ENCODE peak calls at places on chromosomes 11 and 22, in six cellular contexts. I, L, W, A, E and D are unnamed samples.

GRCh38 chr11:110337570-110338193 is 41.3 kb upstream of the RDX start:
- DNase-seq in I (no peak), L (no peak), W (no peak), A (no peak), E (peak), D (no peak)

GRCh38 chr22:31734512-31734911 is 15.4 kb downstream of the PRR14L start:
- DNase-seq in I (peak), L (peak), W (no peak), A (no peak), E (peak), D (peak)

GRCh38 chr11:114156131-114156581 is 96.6 kb downstream of the ZBTB16 start:
- DNase-seq in I (no peak), L (no peak), W (no peak), A (no peak), E (no peak), D (no peak)

GRCh38 chr11:61785837-61786402 is 6.5 kb downstream of the TMEM258 start:
- DNase-seq in I (no peak), L (no peak), W (no peak), A (no peak), E (no peak), D (no peak)

GRCh38 chr11:5380740-5381342 is 2.8 kb upstream of the OR51M1 start:
- DNase-seq in I (peak), L (peak), W (peak), A (peak), E (peak), D (no peak)

GRCh38 chr22:17549655-17550054 is 13.6 kb upstream of the SLC25A18 start:
- DNase-seq in I (no peak), L (no peak), W (no peak), A (no peak), E (peak), D (peak)

GRCh38 chr11:129410561-129410960 is 34.9 kb downstream of the BARX2 start:
- DNase-seq in I (no peak), L (no peak), W (no peak), A (no peak), E (no peak), D (no peak)

GRCh38 chr11:131025020-131025419 is 108.7 kb upstream of the SNX19 start:
- DNase-seq in I (peak), L (peak), W (no peak), A (no peak), E (no peak), D (no peak)

GRCh38 chr11:95279921-95280861 is 49.2 kb upstream of the SESN3 start:
- DNase-seq in I (no peak), L (peak), W (peak), A (no peak), E (peak), D (no peak)

GRCh38 chr11:69598147-69598546 is 42.8 kb upstream of the CCND1 start:
- DNase-seq in I (peak), L (peak), W (no peak), A (no peak), E (no peak), D (no peak)

GRCh38 chr11:57482782-57483569 is 22.6 kb downstream of the RTN4RL2 start:
- DNase-seq in I (no peak), L (peak), W (no peak), A (no peak), E (no peak), D (no peak)

GRCh38 chr11:2752204-2752772 is 52.5 kb upstream of the KCNQ1OT1 start:
- DNase-seq in I (no peak), L (no peak), W (no peak), A (no peak), E (no peak), D (no peak)

GRCh38 chr22:35348026-35348590 is 32.8 kb upstream of the HMOX1 start:
- DNase-seq in I (no peak), L (no peak), W (no peak), A (no peak), E (no peak), D (no peak)

GRCh38 chr22:30872282-30873041 is 96.1 kb downstream of the MORC2 start:
- DNase-seq in I (no peak), L (peak), W (peak), A (no peak), E (no peak), D (no peak)

GRCh38 chr22:22371031-22371541 is 126.5 kb downstream of the VPREB1 start:
- DNase-seq in I (no peak), L (no peak), W (no peak), A (no peak), E (no peak), D (no peak)

GRCh38 chr11:119056397-119056999 is 507 bp downstream of the HYOU1 start:
- DNase-seq in I (no peak), L (peak), W (peak), A (peak), E (peak), D (no peak)

GRCh38 chr11:2540521-2541320 is 95.9 kb downstream of the KCNQ1 start:
- DNase-seq in I (no peak), L (no peak), W (no peak), A (peak), E (no peak), D (no peak)

GRCh38 chr11:127506647-127507046 is 506.1 kb upstream of the KIRREL3 start:
- DNase-seq in I (no peak), L (no peak), W (no peak), A (no peak), E (no peak), D (no peak)

GRCh38 chr11:72816404-72816990 is 2.3 kb downstream of the ATG16L2 start:
- DNase-seq in I (no peak), L (peak), W (no peak), A (no peak), E (no peak), D (no peak)

GRCh38 chr11:94958118-94958517 is 15.2 kb downstream of the CWC15 start:
- DNase-seq in I (peak), L (no peak), W (no peak), A (no peak), E (no peak), D (no peak)

GRCh38 chr11:102430158-102430836 is 22.3 kb downstream of the TMEM123 start:
- DNase-seq in I (peak), L (no peak), W (no peak), A (no peak), E (no peak), D (no peak)

GRCh38 chr22:49965291-49966040 is 4.9 kb downstream of the PIM3 start:
- DNase-seq in I (no peak), L (peak), W (peak), A (peak), E (no peak), D (no peak)

GRCh38 chr22:19430890-19431541 is 517 bp downstream of the HIRA start:
- DNase-seq in I (peak), L (peak), W (no peak), A (peak), E (no peak), D (no peak)

GRCh38 chr11:103407641-103408040 is 298.4 kb downstream of the DYNC2H1 start:
- DNase-seq in I (no peak), L (no peak), W (no peak), A (no peak), E (no peak), D (no peak)

GRCh38 chr22:40418366-40419201 is 48.2 kb downstream of the SGSM3 start:
- DNase-seq in I (peak), L (no peak), W (no peak), A (no peak), E (no peak), D (no peak)

GRCh38 chr22:49966716-49967332 is 6.3 kb downstream of the PIM3 start:
- DNase-seq in I (peak), L (peak), W (peak), A (peak), E (no peak), D (no peak)

GRCh38 chr22:35587447-35587870 is 29.7 kb downstream of the MB start:
- DNase-seq in I (no peak), L (peak), W (no peak), A (peak), E (no peak), D (no peak)

GRCh38 chr11:14148653-14149273 is 186.2 kb downstream of the SPON1 start:
- DNase-seq in I (peak), L (no peak), W (no peak), A (no peak), E (no peak), D (no peak)

GRCh38 chr11:64347171-64347867 is 7.3 kb downstream of the CCDC88B start:
- DNase-seq in I (no peak), L (peak), W (no peak), A (no peak), E (peak), D (no peak)
- H3K27ac ChIP-seq in I (no peak), L (no peak), W (no peak), A (no peak), E (no peak), D (peak)

DNA sequence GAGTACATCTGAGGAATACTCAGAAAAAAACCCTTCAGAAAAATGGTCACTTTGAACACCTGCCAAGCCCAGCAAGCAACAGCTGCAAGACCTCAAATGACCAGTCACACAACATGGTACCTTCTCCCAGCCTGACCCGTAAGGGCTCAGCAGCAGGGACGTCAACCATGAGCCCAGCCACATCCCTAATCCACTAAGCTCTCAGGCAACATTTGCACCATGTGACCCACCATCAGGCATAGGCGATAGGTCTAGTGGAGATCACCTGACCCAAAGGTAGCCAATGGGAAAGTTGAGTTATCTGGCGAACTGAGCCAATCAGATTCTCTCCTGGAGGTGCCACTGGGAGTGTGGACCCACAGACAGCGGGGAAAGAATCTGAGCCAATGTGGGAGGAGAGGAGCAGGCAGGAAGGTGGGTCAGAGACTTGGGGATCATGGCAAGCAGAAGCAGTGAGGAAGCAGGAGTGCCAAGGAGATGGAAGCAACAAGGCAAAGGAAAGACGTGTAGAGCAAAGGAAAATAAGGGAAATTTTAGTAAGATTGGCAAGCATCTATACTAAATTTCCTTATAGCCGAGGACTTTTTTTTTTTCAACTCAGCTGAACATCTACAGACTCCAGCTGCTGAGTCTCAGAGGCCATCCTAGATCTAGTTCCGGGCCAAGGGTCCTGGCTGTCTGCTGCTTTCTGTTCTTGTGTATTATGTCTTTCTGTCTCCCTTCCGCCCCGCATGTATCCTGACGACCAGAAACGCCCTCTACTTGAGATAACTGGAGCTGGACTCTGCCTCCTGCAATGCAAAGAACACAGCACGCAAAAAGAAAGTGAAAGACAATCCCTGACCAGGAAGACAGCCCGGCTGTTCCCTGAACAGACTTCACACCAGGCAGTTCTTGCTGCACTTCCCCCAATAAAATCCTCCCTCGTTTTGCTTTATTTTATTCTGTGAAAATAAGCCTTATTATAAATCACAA is 11.0 kb upstream of the PLAAT2 start:
- DNase-seq in I (peak), L (no peak), W (no peak), A (no peak), E (no peak), D (no peak)
- H3K27ac ChIP-seq in I (peak), L (no peak), W (peak), A (no peak), E (no peak), D (peak)

GRCh38 chr11:85740464-85741400 is 54.7 kb upstream of the CCDC89 start:
- DNase-seq in I (no peak), L (no peak), W (no peak), A (no peak), E (no peak), D (no peak)

GRCh38 chr11:85745626-85746025 is 59.6 kb upstream of the CCDC89 start:
- DNase-seq in I (no peak), L (no peak), W (no peak), A (no peak), E (no peak), D (no peak)

GRCh38 chr11:85742873-85743275 is 56.9 kb upstream of the CCDC89 start:
- DNase-seq in I (no peak), L (no peak), W (no peak), A (no peak), E (peak), D (peak)

GRCh38 chr11:85746640-85747039 is 60.6 kb upstream of the CCDC89 start:
- DNase-seq in I (no peak), L (no peak), W (no peak), A (no peak), E (no peak), D (no peak)

DNA sequence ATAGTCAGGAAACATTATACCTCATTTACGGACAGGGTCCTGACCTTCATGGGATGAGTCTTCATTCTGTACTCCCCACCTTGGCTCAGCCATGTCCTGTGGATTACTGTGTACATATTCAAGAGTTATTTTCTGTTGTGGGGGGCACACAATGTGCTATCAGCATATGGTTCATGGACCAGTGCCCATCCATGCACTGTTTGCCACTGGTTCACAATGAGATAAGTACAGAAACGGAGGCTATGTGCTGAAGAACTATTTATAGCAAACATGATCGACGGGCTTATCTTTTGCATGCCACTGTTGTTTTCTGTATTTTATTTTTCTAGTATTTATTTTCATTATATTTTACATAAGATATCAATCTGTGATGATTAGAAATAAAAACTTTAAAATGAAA is 56.4 kb upstream of the CCDC89 start:
- DNase-seq in I (no peak), L (no peak), W (no peak), A (no peak), E (no peak), D (no peak)
- H3K27ac ChIP-seq in I (no peak), L (no peak), W (no peak), A (no peak), E (no peak), D (peak)

GRCh38 chr11:6616596-6617250 is 2.5 kb downstream of the TPP1 start:
- DNase-seq in I (no peak), L (no peak), W (no peak), A (no peak), E (no peak), D (no peak)
- H3K27ac ChIP-seq in I (no peak), L (no peak), W (no peak), A (no peak), E (no peak), D (no peak)